ENCODE peak calls at places on chromosomes 11 and 22, in six cellular contexts. One of them, this sample, is unnamed.

GRCh38 chr11:17906436-17906835 is 106.4 kb downstream of the SERGEF start:
- DNase-seq in stimulated activated CD4-positive, alpha-beta T cell treated with anti-CD3 and anti-CD28 coated beads, Interleukin-12 subunit alpha, Interleukin-12 subunit beta, amount 100 ng/mL, for 48 hours: no peak
- DNase-seq in HTR-8/SVneo: no peak
- DNase-seq in amygdala: peak
- DNase-seq in keratinocyte: no peak
- DNase-seq in frontal cortex: peak
- DNase-seq in this sample: no peak

GRCh38 chr11:46285594-46286033 is 8.2 kb downstream of the CREB3L1 start:
- DNase-seq in HTR-8/SVneo: no peak
- DNase-seq in frontal cortex: no peak
- DNase-seq in stimulated activated CD4-positive, alpha-beta T cell treated with anti-CD3 and anti-CD28 coated beads, Interleukin-12 subunit alpha, Interleukin-12 subunit beta, amount 100 ng/mL, for 48 hours: no peak
- DNase-seq in keratinocyte: no peak
- DNase-seq in amygdala: no peak
- DNase-seq in this sample: no peak

GRCh38 chr11:134039726-134040385 is 29.0 kb upstream of the JAM3 start:
- DNase-seq in frontal cortex: no peak
- DNase-seq in keratinocyte: no peak
- DNase-seq in HTR-8/SVneo: no peak
- DNase-seq in amygdala: no peak
- DNase-seq in stimulated activated CD4-positive, alpha-beta T cell treated with anti-CD3 and anti-CD28 coated beads, Interleukin-12 subunit alpha, Interleukin-12 subunit beta, amount 100 ng/mL, for 48 hours: no peak
- DNase-seq in this sample: no peak

GRCh38 chr11:64253481-64253880 is 2.2 kb downstream of the PLCB3 start:
- DNase-seq in frontal cortex: peak
- DNase-seq in stimulated activated CD4-positive, alpha-beta T cell treated with anti-CD3 and anti-CD28 coated beads, Interleukin-12 subunit alpha, Interleukin-12 subunit beta, amount 100 ng/mL, for 48 hours: no peak
- DNase-seq in HTR-8/SVneo: no peak
- DNase-seq in keratinocyte: no peak
- DNase-seq in amygdala: peak
- DNase-seq in this sample: peak

GRCh38 chr11:101224221-101224620 is 94.6 kb upstream of the PGR start:
- DNase-seq in stimulated activated CD4-positive, alpha-beta T cell treated with anti-CD3 and anti-CD28 coated beads, Interleukin-12 subunit alpha, Interleukin-12 subunit beta, amount 100 ng/mL, for 48 hours: no peak
- DNase-seq in amygdala: no peak
- DNase-seq in frontal cortex: no peak
- DNase-seq in HTR-8/SVneo: no peak
- DNase-seq in keratinocyte: no peak
- DNase-seq in this sample: no peak

GRCh38 chr22:43884600-43885318 is 7.1 kb downstream of the PNPLA5 start:
- DNase-seq in frontal cortex: peak
- DNase-seq in stimulated activated CD4-positive, alpha-beta T cell treated with anti-CD3 and anti-CD28 coated beads, Interleukin-12 subunit alpha, Interleukin-12 subunit beta, amount 100 ng/mL, for 48 hours: peak
- DNase-seq in HTR-8/SVneo: peak
- DNase-seq in keratinocyte: no peak
- DNase-seq in amygdala: no peak
- DNase-seq in this sample: peak

GRCh38 chr11:2138075-2138435 is 1.1 kb downstream of the IGF2 start:
- DNase-seq in amygdala: no peak
- DNase-seq in keratinocyte: no peak
- DNase-seq in HTR-8/SVneo: no peak
- DNase-seq in stimulated activated CD4-positive, alpha-beta T cell treated with anti-CD3 and anti-CD28 coated beads, Interleukin-12 subunit alpha, Interleukin-12 subunit beta, amount 100 ng/mL, for 48 hours: no peak
- DNase-seq in frontal cortex: no peak
- DNase-seq in this sample: peak

GRCh38 chr11:2208691-2209369 is 37.2 kb upstream of the TH start:
- DNase-seq in keratinocyte: no peak
- DNase-seq in stimulated activated CD4-positive, alpha-beta T cell treated with anti-CD3 and anti-CD28 coated beads, Interleukin-12 subunit alpha, Interleukin-12 subunit beta, amount 100 ng/mL, for 48 hours: no peak
- DNase-seq in amygdala: no peak
- DNase-seq in HTR-8/SVneo: no peak
- DNase-seq in frontal cortex: no peak
- DNase-seq in this sample: no peak

GRCh38 chr11:8222820-8223512 is 40.7 kb downstream of the LMO1 start:
- DNase-seq in stimulated activated CD4-positive, alpha-beta T cell treated with anti-CD3 and anti-CD28 coated beads, Interleukin-12 subunit alpha, Interleukin-12 subunit beta, amount 100 ng/mL, for 48 hours: no peak
- DNase-seq in frontal cortex: no peak
- DNase-seq in keratinocyte: no peak
- DNase-seq in HTR-8/SVneo: no peak
- DNase-seq in amygdala: no peak
- DNase-seq in this sample: no peak

GRCh38 chr11:46212720-46213119 is 64.7 kb upstream of the CREB3L1 start:
- DNase-seq in stimulated activated CD4-positive, alpha-beta T cell treated with anti-CD3 and anti-CD28 coated beads, Interleukin-12 subunit alpha, Interleukin-12 subunit beta, amount 100 ng/mL, for 48 hours: no peak
- DNase-seq in frontal cortex: no peak
- DNase-seq in amygdala: no peak
- DNase-seq in HTR-8/SVneo: no peak
- DNase-seq in keratinocyte: no peak
- DNase-seq in this sample: no peak

GRCh38 chr11:128497057-128497957 is 90.1 kb downstream of the ETS1 start:
- DNase-seq in keratinocyte: no peak
- DNase-seq in stimulated activated CD4-positive, alpha-beta T cell treated with anti-CD3 and anti-CD28 coated beads, Interleukin-12 subunit alpha, Interleukin-12 subunit beta, amount 100 ng/mL, for 48 hours: no peak
- DNase-seq in amygdala: no peak
- DNase-seq in HTR-8/SVneo: peak
- DNase-seq in frontal cortex: no peak
- DNase-seq in this sample: peak

GRCh38 chr11:88886796-88887195 is 179.0 kb downstream of the GRM5 start:
- DNase-seq in amygdala: no peak
- DNase-seq in HTR-8/SVneo: no peak
- DNase-seq in frontal cortex: no peak
- DNase-seq in stimulated activated CD4-positive, alpha-beta T cell treated with anti-CD3 and anti-CD28 coated beads, Interleukin-12 subunit alpha, Interleukin-12 subunit beta, amount 100 ng/mL, for 48 hours: peak
- DNase-seq in keratinocyte: no peak
- DNase-seq in this sample: no peak

GRCh38 chr11:406796-407650 is 7.8 kb downstream of the SIGIRR start:
- DNase-seq in HTR-8/SVneo: peak
- DNase-seq in stimulated activated CD4-positive, alpha-beta T cell treated with anti-CD3 and anti-CD28 coated beads, Interleukin-12 subunit alpha, Interleukin-12 subunit beta, amount 100 ng/mL, for 48 hours: peak
- DNase-seq in keratinocyte: peak
- DNase-seq in amygdala: peak
- DNase-seq in frontal cortex: peak
- DNase-seq in this sample: peak

GRCh38 chr11:65900125-65900898 is at the start of gene FOSL1:
- DNase-seq in HTR-8/SVneo: peak
- DNase-seq in stimulated activated CD4-positive, alpha-beta T cell treated with anti-CD3 and anti-CD28 coated beads, Interleukin-12 subunit alpha, Interleukin-12 subunit beta, amount 100 ng/mL, for 48 hours: peak
- DNase-seq in keratinocyte: no peak
- DNase-seq in frontal cortex: peak
- DNase-seq in amygdala: no peak
- DNase-seq in this sample: peak

GRCh38 chr11:116962108-116962507 is 124.7 kb upstream of the APOA1 start:
- DNase-seq in frontal cortex: no peak
- DNase-seq in stimulated activated CD4-positive, alpha-beta T cell treated with anti-CD3 and anti-CD28 coated beads, Interleukin-12 subunit alpha, Interleukin-12 subunit beta, amount 100 ng/mL, for 48 hours: no peak
- DNase-seq in keratinocyte: no peak
- DNase-seq in amygdala: no peak
- DNase-seq in HTR-8/SVneo: no peak
- DNase-seq in this sample: no peak

GRCh38 chr11:26896716-26897115 is 97.2 kb upstream of the FIBIN start:
- DNase-seq in keratinocyte: no peak
- DNase-seq in amygdala: no peak
- DNase-seq in stimulated activated CD4-positive, alpha-beta T cell treated with anti-CD3 and anti-CD28 coated beads, Interleukin-12 subunit alpha, Interleukin-12 subunit beta, amount 100 ng/mL, for 48 hours: no peak
- DNase-seq in frontal cortex: no peak
- DNase-seq in HTR-8/SVneo: no peak
- DNase-seq in this sample: no peak

GRCh38 chr11:71240865-71241691 is 11.3 kb downstream of the SHANK2 start:
- DNase-seq in HTR-8/SVneo: peak
- DNase-seq in stimulated activated CD4-positive, alpha-beta T cell treated with anti-CD3 and anti-CD28 coated beads, Interleukin-12 subunit alpha, Interleukin-12 subunit beta, amount 100 ng/mL, for 48 hours: no peak
- DNase-seq in amygdala: no peak
- DNase-seq in frontal cortex: no peak
- DNase-seq in keratinocyte: peak
- DNase-seq in this sample: peak

GRCh38 chr22:23684561-23685031 is 6.2 kb upstream of the RGL4 start:
- DNase-seq in amygdala: no peak
- DNase-seq in frontal cortex: no peak
- DNase-seq in HTR-8/SVneo: no peak
- DNase-seq in stimulated activated CD4-positive, alpha-beta T cell treated with anti-CD3 and anti-CD28 coated beads, Interleukin-12 subunit alpha, Interleukin-12 subunit beta, amount 100 ng/mL, for 48 hours: no peak
- DNase-seq in keratinocyte: no peak
- DNase-seq in this sample: no peak

GRCh38 chr11:76371170-76371569 is 9.8 kb downstream of the THAP12 start:
- DNase-seq in keratinocyte: no peak
- DNase-seq in frontal cortex: peak
- DNase-seq in stimulated activated CD4-positive, alpha-beta T cell treated with anti-CD3 and anti-CD28 coated beads, Interleukin-12 subunit alpha, Interleukin-12 subunit beta, amount 100 ng/mL, for 48 hours: peak
- DNase-seq in amygdala: no peak
- DNase-seq in HTR-8/SVneo: peak
- DNase-seq in this sample: no peak

GRCh38 chr11:65084598-65085375 is 765 bp downstream of the ZFPL1 start:
- DNase-seq in frontal cortex: no peak
- DNase-seq in keratinocyte: no peak
- DNase-seq in stimulated activated CD4-positive, alpha-beta T cell treated with anti-CD3 and anti-CD28 coated beads, Interleukin-12 subunit alpha, Interleukin-12 subunit beta, amount 100 ng/mL, for 48 hours: no peak
- DNase-seq in HTR-8/SVneo: no peak
- DNase-seq in amygdala: no peak
- DNase-seq in this sample: no peak

GRCh38 chr11:13354335-13354734 is 76.7 kb downstream of the BMAL1 start:
- DNase-seq in amygdala: no peak
- DNase-seq in frontal cortex: no peak
- DNase-seq in HTR-8/SVneo: peak
- DNase-seq in stimulated activated CD4-positive, alpha-beta T cell treated with anti-CD3 and anti-CD28 coated beads, Interleukin-12 subunit alpha, Interleukin-12 subunit beta, amount 100 ng/mL, for 48 hours: no peak
- DNase-seq in keratinocyte: no peak
- DNase-seq in this sample: no peak

GRCh38 chr11:75767228-75767572 is 1.4 kb upstream of the DGAT2 start:
- DNase-seq in amygdala: no peak
- DNase-seq in stimulated activated CD4-positive, alpha-beta T cell treated with anti-CD3 and anti-CD28 coated beads, Interleukin-12 subunit alpha, Interleukin-12 subunit beta, amount 100 ng/mL, for 48 hours: no peak
- DNase-seq in frontal cortex: no peak
- DNase-seq in keratinocyte: no peak
- DNase-seq in HTR-8/SVneo: no peak
- DNase-seq in this sample: no peak

GRCh38 chr22:49827853-49828598 is at the start of gene BRD1:
- DNase-seq in frontal cortex: peak
- DNase-seq in HTR-8/SVneo: peak
- DNase-seq in stimulated activated CD4-positive, alpha-beta T cell treated with anti-CD3 and anti-CD28 coated beads, Interleukin-12 subunit alpha, Interleukin-12 subunit beta, amount 100 ng/mL, for 48 hours: no peak
- DNase-seq in keratinocyte: no peak
- DNase-seq in amygdala: no peak
- DNase-seq in this sample: peak

GRCh38 chr11:802693-803466 is 2.2 kb downstream of the PIDD1 start:
- DNase-seq in stimulated activated CD4-positive, alpha-beta T cell treated with anti-CD3 and anti-CD28 coated beads, Interleukin-12 subunit alpha, Interleukin-12 subunit beta, amount 100 ng/mL, for 48 hours: no peak
- DNase-seq in HTR-8/SVneo: no peak
- DNase-seq in keratinocyte: no peak
- DNase-seq in frontal cortex: no peak
- DNase-seq in amygdala: no peak
- DNase-seq in this sample: no peak

GRCh38 chr22:35894464-35894878 is 134.2 kb downstream of the RBFOX2 start:
- DNase-seq in keratinocyte: no peak
- DNase-seq in HTR-8/SVneo: no peak
- DNase-seq in stimulated activated CD4-positive, alpha-beta T cell treated with anti-CD3 and anti-CD28 coated beads, Interleukin-12 subunit alpha, Interleukin-12 subunit beta, amount 100 ng/mL, for 48 hours: no peak
- DNase-seq in frontal cortex: no peak
- DNase-seq in amygdala: no peak
- DNase-seq in this sample: no peak

This sample was measured in aorta.